ENCODE peak calls at places on chromosomes 5 and 9, in seven cellular contexts. One of them, this sample, is unnamed.

GRCh38 chr5:173204185-173204979 is 30.6 kb downstream of the NKX2-5 start:
- DNase-seq in IMR-90: peak; percentile 33
- DNase-seq in H9: no peak
- DNase-seq in neuronal stem cell: no peak
- DNase-seq in H1: no peak
- DNase-seq in mesendoderm: no peak
- DNase-seq in trophoblast cell: peak; percentile 13
- DNase-seq in this sample: peak; percentile 37

GRCh38 chr9:35791321-35791921 is at the start of gene NPR2:
- DNase-seq in IMR-90: peak; percentile 9
- DNase-seq in H9: no peak
- DNase-seq in neuronal stem cell: no peak
- DNase-seq in H1: peak; percentile 70
- DNase-seq in mesendoderm: peak; percentile 43
- DNase-seq in trophoblast cell: no peak
- DNase-seq in this sample: peak; percentile 43

GRCh38 chr5:168422431-168422830 is 63.8 kb upstream of the RARS1 start:
- DNase-seq in IMR-90: no peak
- DNase-seq in H9: no peak
- DNase-seq in neuronal stem cell: no peak
- DNase-seq in H1: no peak
- DNase-seq in mesendoderm: peak; percentile 57
- DNase-seq in trophoblast cell: peak; percentile 14
- DNase-seq in this sample: no peak

GRCh38 chr5:33441241-33441844 is 578 bp downstream of the TARS1 start:
- DNase-seq in IMR-90: peak; percentile 73
- DNase-seq in H9: no peak
- DNase-seq in neuronal stem cell: no peak
- DNase-seq in H1: no peak
- DNase-seq in mesendoderm: no peak
- DNase-seq in trophoblast cell: peak; percentile 3
- DNase-seq in this sample: no peak

GRCh38 chr5:146877783-146878470 is 630 bp downstream of the PPP2R2B start:
- DNase-seq in IMR-90: no peak
- DNase-seq in H9: peak; percentile 47
- DNase-seq in neuronal stem cell: peak; percentile 32
- DNase-seq in H1: peak; percentile 78
- DNase-seq in mesendoderm: peak; percentile 37
- DNase-seq in trophoblast cell: peak; percentile 6
- DNase-seq in this sample: peak; percentile 10

GRCh38 chr5:6766558-6767191 is 53.4 kb downstream of the TENT4A start:
- DNase-seq in IMR-90: peak; percentile 44
- DNase-seq in H9: no peak
- DNase-seq in neuronal stem cell: no peak
- DNase-seq in H1: no peak
- DNase-seq in mesendoderm: peak; percentile 12
- DNase-seq in trophoblast cell: peak; percentile 100
- DNase-seq in this sample: peak; percentile 52

GRCh38 chr5:132828846-132829494 is 1.5 kb downstream of the SHROOM1 start:
- DNase-seq in IMR-90: no peak
- DNase-seq in H9: no peak
- DNase-seq in neuronal stem cell: no peak
- DNase-seq in H1: no peak
- DNase-seq in mesendoderm: no peak
- DNase-seq in trophoblast cell: no peak
- DNase-seq in this sample: no peak

GRCh38 chr9:111975709-111976108 is 79.1 kb downstream of the UGCG start:
- DNase-seq in IMR-90: no peak
- DNase-seq in H9: peak; percentile 63
- DNase-seq in neuronal stem cell: no peak
- DNase-seq in H1: peak; percentile 52
- DNase-seq in mesendoderm: peak; percentile 56
- DNase-seq in trophoblast cell: no peak
- DNase-seq in this sample: no peak

GRCh38 chr9:135130266-135130976 is 43.0 kb downstream of the OLFM1 start:
- DNase-seq in IMR-90: no peak
- DNase-seq in H9: no peak
- DNase-seq in neuronal stem cell: no peak
- DNase-seq in H1: no peak
- DNase-seq in mesendoderm: peak; percentile 54
- DNase-seq in trophoblast cell: no peak
- DNase-seq in this sample: no peak

GRCh38 chr9:121684381-121685145 is 33.1 kb downstream of the DAB2IP start:
- DNase-seq in IMR-90: no peak
- DNase-seq in H9: peak; percentile 79
- DNase-seq in neuronal stem cell: peak; percentile 35
- DNase-seq in H1: peak; percentile 91
- DNase-seq in mesendoderm: peak; percentile 80
- DNase-seq in trophoblast cell: no peak
- DNase-seq in this sample: peak; percentile 29

GRCh38 chr9:135503371-135504261 is 3.1 kb downstream of the MRPS2 start:
- DNase-seq in IMR-90: no peak
- DNase-seq in H9: no peak
- DNase-seq in neuronal stem cell: no peak
- DNase-seq in H1: no peak
- DNase-seq in mesendoderm: no peak
- DNase-seq in trophoblast cell: no peak
- DNase-seq in this sample: no peak

GRCh38 chr5:52520171-52520570 is 267.5 kb upstream of the ITGA1 start:
- DNase-seq in IMR-90: no peak
- DNase-seq in H9: no peak
- DNase-seq in neuronal stem cell: no peak
- DNase-seq in H1: no peak
- DNase-seq in mesendoderm: no peak
- DNase-seq in trophoblast cell: no peak
- DNase-seq in this sample: no peak

GRCh38 chr9:37269221-37269620 is 148.8 kb downstream of the ZCCHC7 start:
- DNase-seq in IMR-90: no peak
- DNase-seq in H9: no peak
- DNase-seq in neuronal stem cell: no peak
- DNase-seq in H1: no peak
- DNase-seq in mesendoderm: no peak
- DNase-seq in trophoblast cell: no peak
- DNase-seq in this sample: no peak

GRCh38 chr9:117796681-117797080 is 92.5 kb downstream of the TLR4 start:
- DNase-seq in IMR-90: no peak
- DNase-seq in H9: no peak
- DNase-seq in neuronal stem cell: no peak
- DNase-seq in H1: no peak
- DNase-seq in mesendoderm: no peak
- DNase-seq in trophoblast cell: no peak
- DNase-seq in this sample: peak; percentile 22

GRCh38 chr9:94945191-94946144 is 219.0 kb downstream of the AOPEP start:
- DNase-seq in IMR-90: peak; percentile 96
- DNase-seq in H9: no peak
- DNase-seq in neuronal stem cell: no peak
- DNase-seq in H1: no peak
- DNase-seq in mesendoderm: peak; percentile 40
- DNase-seq in trophoblast cell: peak; percentile 43
- DNase-seq in this sample: peak; percentile 92

GRCh38 chr5:159021360-159022177 is 78.1 kb downstream of the EBF1 start:
- DNase-seq in IMR-90: peak; percentile 49
- DNase-seq in H9: no peak
- DNase-seq in neuronal stem cell: no peak
- DNase-seq in H1: no peak
- DNase-seq in mesendoderm: no peak
- DNase-seq in trophoblast cell: no peak
- DNase-seq in this sample: peak; percentile 82

GRCh38 chr5:144390133-144390532 is 219.5 kb downstream of the KCTD16 start:
- DNase-seq in IMR-90: peak; percentile 0
- DNase-seq in H9: peak; percentile 32
- DNase-seq in neuronal stem cell: no peak
- DNase-seq in H1: no peak
- DNase-seq in mesendoderm: peak; percentile 32
- DNase-seq in trophoblast cell: no peak
- DNase-seq in this sample: peak; percentile 2

GRCh38 chr9:132518151-132518550 is 64.3 kb upstream of the BARHL1 start:
- DNase-seq in IMR-90: no peak
- DNase-seq in H9: no peak
- DNase-seq in neuronal stem cell: no peak
- DNase-seq in H1: no peak
- DNase-seq in mesendoderm: no peak
- DNase-seq in trophoblast cell: no peak
- DNase-seq in this sample: no peak
- H3K23ac ChIP-seq in IMR-90: no peak overlapping the region
- H3K23ac ChIP-seq in H9: no peak overlapping the region
- H3K23ac ChIP-seq in neuronal stem cell: no peak overlapping the region
- H3K23ac ChIP-seq in H1: no peak overlapping the region
- H3K23ac ChIP-seq in mesendoderm: no peak overlapping the region
- H3K23ac ChIP-seq in trophoblast cell: no peak overlapping the region
- H3K23ac ChIP-seq in this sample: no peak overlapping the region

DNA sequence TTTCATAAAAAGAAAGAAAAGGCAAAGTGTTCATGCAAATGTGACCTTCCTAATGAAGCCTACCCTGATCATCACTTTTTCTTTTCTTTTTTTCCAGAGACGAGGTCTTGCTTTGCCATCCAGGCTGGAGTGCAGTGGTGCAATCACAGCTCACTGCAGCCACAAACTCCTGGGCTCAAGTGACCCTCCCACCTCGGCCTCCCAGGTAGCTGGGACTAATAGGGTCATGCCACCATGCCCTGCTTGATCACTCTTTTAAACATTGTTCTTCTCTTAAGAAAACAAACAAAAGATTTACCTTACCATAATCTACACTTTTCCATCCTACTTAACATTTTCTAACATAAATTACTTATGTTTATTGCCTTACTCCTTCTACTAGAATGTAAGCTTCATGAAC is 8.5 kb upstream of the GOLGA1 start:
- DNase-seq in IMR-90: no peak
- DNase-seq in H9: no peak
- DNase-seq in neuronal stem cell: no peak
- DNase-seq in H1: no peak
- DNase-seq in mesendoderm: no peak
- DNase-seq in trophoblast cell: no peak
- DNase-seq in this sample: no peak
- H3K23ac ChIP-seq in IMR-90: no peak overlapping the region
- H3K23ac ChIP-seq in H9: no peak overlapping the region
- H3K23ac ChIP-seq in neuronal stem cell: no peak overlapping the region
- H3K23ac ChIP-seq in H1: no peak overlapping the region
- H3K23ac ChIP-seq in mesendoderm: no peak overlapping the region
- H3K23ac ChIP-seq in trophoblast cell: no peak overlapping the region
- H3K23ac ChIP-seq in this sample: no peak overlapping the region

DNA sequence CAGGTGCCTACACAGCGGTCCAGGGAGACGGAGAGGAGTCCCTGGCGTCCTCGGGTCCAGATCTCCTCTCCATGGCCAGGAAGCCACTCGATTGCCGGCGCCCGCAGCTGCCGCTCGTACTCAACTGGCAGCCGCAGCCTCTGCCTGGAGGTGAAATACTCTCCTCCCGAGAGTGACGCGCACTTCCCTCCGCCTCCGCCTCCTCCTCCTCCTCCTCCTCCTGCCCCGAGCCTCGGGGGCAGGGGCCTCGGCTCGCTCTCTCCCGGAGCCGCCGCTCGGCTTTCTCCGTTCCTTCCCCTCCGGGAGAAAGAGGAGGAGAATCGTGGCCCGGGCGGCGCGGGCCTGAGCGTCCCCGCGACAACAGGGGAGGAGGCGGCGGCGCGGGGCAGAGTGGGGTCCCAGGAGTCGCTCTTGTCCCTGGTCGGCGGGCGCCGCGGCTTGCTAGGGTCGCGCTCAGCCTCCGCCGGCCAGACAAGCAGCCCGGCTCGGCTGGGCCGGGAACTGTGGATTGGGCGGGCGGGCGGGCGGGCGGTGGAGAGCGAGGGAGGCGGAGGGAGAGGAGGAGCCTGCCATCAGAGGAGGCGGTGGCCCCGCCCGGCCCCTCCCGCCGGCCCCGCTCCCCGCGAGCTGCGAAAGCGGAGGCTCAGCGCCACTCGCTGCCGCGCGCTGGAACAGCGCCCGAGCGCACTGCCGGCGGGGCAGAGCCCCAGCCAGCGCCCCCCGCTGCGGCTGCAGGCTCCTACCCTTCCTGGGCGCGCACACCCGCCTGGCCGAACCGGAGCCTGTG is at the start of gene CEMIP2:
- DNase-seq in IMR-90: peak; percentile 86
- DNase-seq in H9: peak; percentile 91
- DNase-seq in neuronal stem cell: peak; percentile 84
- DNase-seq in H1: peak; percentile 90
- DNase-seq in mesendoderm: peak; percentile 94
- DNase-seq in trophoblast cell: peak; percentile 92
- DNase-seq in this sample: peak; percentile 95
- H3K23ac ChIP-seq in IMR-90: peak within 1 kb of the TSS; percentile 98
- H3K23ac ChIP-seq in H9: no peak within 1 kb of the TSS
- H3K23ac ChIP-seq in neuronal stem cell: peak within 1 kb of the TSS; percentile 69
- H3K23ac ChIP-seq in H1: no peak within 1 kb of the TSS
- H3K23ac ChIP-seq in mesendoderm: no peak within 1 kb of the TSS
- H3K23ac ChIP-seq in trophoblast cell: no peak within 1 kb of the TSS
- H3K23ac ChIP-seq in this sample: peak within 1 kb of the TSS; percentile 86

GRCh38 chr9:124485936-124486335 is 21.3 kb downstream of the NR5A1 start:
- DNase-seq in IMR-90: no peak
- DNase-seq in H9: no peak
- DNase-seq in neuronal stem cell: no peak
- DNase-seq in H1: no peak
- DNase-seq in mesendoderm: no peak
- DNase-seq in trophoblast cell: no peak
- DNase-seq in this sample: no peak

GRCh38 chr9:124488641-124489040 is 18.6 kb downstream of the NR5A1 start:
- DNase-seq in IMR-90: no peak
- DNase-seq in H9: no peak
- DNase-seq in neuronal stem cell: no peak
- DNase-seq in H1: no peak
- DNase-seq in mesendoderm: no peak
- DNase-seq in trophoblast cell: no peak
- DNase-seq in this sample: no peak

GRCh38 chr9:124485201-124485600 is 22.0 kb downstream of the NR5A1 start:
- DNase-seq in IMR-90: no peak
- DNase-seq in H9: no peak
- DNase-seq in neuronal stem cell: no peak
- DNase-seq in H1: no peak
- DNase-seq in mesendoderm: no peak
- DNase-seq in trophoblast cell: no peak
- DNase-seq in this sample: no peak

GRCh38 chr9:124487491-124488182 is 19.6 kb downstream of the NR5A1 start:
- DNase-seq in IMR-90: no peak
- DNase-seq in H9: no peak
- DNase-seq in neuronal stem cell: no peak
- DNase-seq in H1: no peak
- DNase-seq in mesendoderm: no peak
- DNase-seq in trophoblast cell: no peak
- DNase-seq in this sample: no peak

DNA sequence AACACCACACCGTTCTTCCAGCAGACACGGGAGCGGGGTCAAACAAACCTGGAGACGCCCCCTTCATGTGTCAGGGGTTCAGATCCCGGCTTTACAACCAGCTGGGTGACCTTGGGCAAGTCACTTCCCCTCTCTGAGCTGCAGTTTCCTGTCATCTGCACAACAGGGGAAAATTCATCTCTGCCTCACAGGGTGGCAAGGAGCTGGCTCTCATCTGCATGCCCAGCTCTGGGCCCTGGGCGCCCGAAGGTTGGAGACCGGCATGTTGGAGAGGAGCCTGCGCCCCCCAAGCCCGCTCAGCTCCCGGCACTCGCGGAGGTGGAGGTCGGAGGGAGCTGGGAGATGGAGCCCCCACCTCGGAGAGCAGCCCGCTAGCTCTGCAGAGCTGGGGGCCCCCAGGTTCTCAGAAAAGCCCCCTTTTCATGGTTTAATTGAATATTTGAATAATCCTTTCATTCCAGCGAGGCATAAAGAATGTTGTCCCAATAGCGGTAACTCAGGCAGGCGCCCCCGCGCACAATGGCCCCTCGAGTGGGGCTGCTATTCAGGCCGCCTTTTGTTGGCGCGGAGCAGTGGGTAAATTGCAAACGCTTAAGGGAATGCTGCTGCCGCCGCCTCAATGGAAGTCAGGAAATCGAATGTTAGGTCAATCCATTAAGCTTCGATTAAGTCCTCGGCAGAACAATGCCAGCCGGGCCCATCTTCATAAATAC is 20.3 kb downstream of the NR5A1 start:
- DNase-seq in IMR-90: no peak
- DNase-seq in H9: no peak
- DNase-seq in neuronal stem cell: no peak
- DNase-seq in H1: no peak
- DNase-seq in mesendoderm: no peak
- DNase-seq in trophoblast cell: no peak
- DNase-seq in this sample: no peak
- H3K23ac ChIP-seq in IMR-90: no peak overlapping the region
- H3K23ac ChIP-seq in H9: no peak overlapping the region
- H3K23ac ChIP-seq in neuronal stem cell: no peak overlapping the region
- H3K23ac ChIP-seq in H1: no peak overlapping the region
- H3K23ac ChIP-seq in mesendoderm: no peak overlapping the region
- H3K23ac ChIP-seq in trophoblast cell: no peak overlapping the region
- H3K23ac ChIP-seq in this sample: no peak overlapping the region